ENCODE peak calls at places on chromosomes 6 and 20, in four cellular contexts. X is PC-3, Q is IMR-90, F is left lung. C is an unnamed sample.

GRCh38 chr20:58268936-58269619 is 40.4 kb upstream of the RAB22A start:
- DNase-seq in Q (peak), X (peak), F (no peak), C (no peak)

GRCh38 chr6:170006524-170007467 is 255.4 kb downstream of the ERMARD start:
- DNase-seq in Q (no peak), X (no peak), F (no peak), C (no peak)

GRCh38 chr20:36092424-36093024 is 62.0 kb upstream of the EPB41L1 start:
- DNase-seq in Q (no peak), X (peak), F (no peak), C (no peak)

GRCh38 chr20:14717124-14718004 is 380.0 kb upstream of the FLRT3 start:
- DNase-seq in F (no peak), Q (no peak), X (no peak), C (no peak)

GRCh38 chr6:41884957-41885356 is 10.2 kb downstream of the USP49 start:
- DNase-seq in X (no peak), Q (no peak), F (no peak), C (no peak)

GRCh38 chr6:34242252-34243130 is 5.8 kb downstream of the HMGA1 start:
- DNase-seq in Q (peak), X (peak), F (no peak), C (no peak)

GRCh38 chr20:31811796-31812728 is 7.1 kb upstream of the MYLK2 start:
- DNase-seq in X (no peak), Q (peak), F (no peak), C (peak)

GRCh38 chr20:9397928-9398327 is 116.5 kb upstream of the LAMP5 start:
- DNase-seq in F (no peak), X (no peak), Q (no peak), C (no peak)

GRCh38 chr6:153790048-153790447 is 249.0 kb upstream of the OPRM1 start:
- DNase-seq in F (no peak), X (peak), Q (peak), C (peak)

GRCh38 chr20:8361008-8361652 is 229.1 kb downstream of the PLCB1 start:
- DNase-seq in F (no peak), Q (peak), X (no peak), C (peak)

GRCh38 chr20:62641749-62642665 is at the start of gene SLCO4A1:
- DNase-seq in Q (peak), X (peak), F (peak), C (peak)

GRCh38 chr6:68559052-68559451 is 76.0 kb upstream of the ADGRB3 start:
- DNase-seq in F (no peak), X (peak), Q (no peak), C (no peak)

GRCh38 chr6:149761438-149761837 is 11.9 kb downstream of the PCMT1 start:
- DNase-seq in X (no peak), F (no peak), Q (no peak), C (no peak)

GRCh38 chr6:164640946-164641345 is 668.5 kb downstream of the C6orf118 start:
- DNase-seq in Q (no peak), F (no peak), X (no peak), C (no peak)

GRCh38 chr6:153076431-153076830 is 54.7 kb downstream of the RGS17 start:
- DNase-seq in X (no peak), F (no peak), Q (no peak), C (no peak)

GRCh38 chr20:44218441-44218840 is 7.9 kb upstream of the OSER1 start:
- DNase-seq in X (no peak), Q (no peak), F (no peak), C (no peak)

GRCh38 chr6:33313105-33313708 is 671 bp downstream of the TAPBP start:
- DNase-seq in Q (peak), F (peak), X (no peak), C (no peak)

GRCh38 chr6:13766201-13766634 is 48.1 kb downstream of the MCUR1 start:
- DNase-seq in F (no peak), X (peak), Q (peak), C (peak)

GRCh38 chr6:127690092-127690491 is 113.1 kb downstream of the C6orf58 start:
- DNase-seq in Q (peak), X (peak), F (no peak), C (peak)

GRCh38 chr6:154080434-154081189 is 41.6 kb downstream of the OPRM1 start:
- DNase-seq in F (no peak), X (no peak), Q (no peak), C (no peak)

DNA sequence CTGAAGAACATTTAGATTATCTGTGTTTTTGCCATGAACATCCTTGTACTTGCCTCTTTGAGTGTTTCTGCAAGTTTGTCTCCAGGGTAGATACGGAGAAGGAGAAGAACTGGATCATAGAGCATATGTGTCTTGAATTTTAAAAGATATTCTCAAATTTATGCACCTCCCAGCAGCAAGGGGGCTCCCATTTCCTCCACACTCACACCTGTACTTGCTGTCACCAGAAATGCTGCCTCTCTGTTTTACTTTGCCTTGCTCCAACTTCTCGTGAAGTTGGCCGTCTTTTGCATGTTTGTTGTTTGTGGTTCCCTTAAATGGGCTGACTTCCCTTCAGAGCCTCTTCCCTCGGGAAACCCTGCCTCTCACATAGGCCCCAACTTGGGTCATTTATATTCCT is 171.0 kb downstream of the TFAP2C start:
- DNase-seq in F (no peak), Q (no peak), X (no peak), C (no peak)
- TF ChIP-seq CTCF in F (no peak), Q (no peak), X (peak), C (no peak)

DNA sequence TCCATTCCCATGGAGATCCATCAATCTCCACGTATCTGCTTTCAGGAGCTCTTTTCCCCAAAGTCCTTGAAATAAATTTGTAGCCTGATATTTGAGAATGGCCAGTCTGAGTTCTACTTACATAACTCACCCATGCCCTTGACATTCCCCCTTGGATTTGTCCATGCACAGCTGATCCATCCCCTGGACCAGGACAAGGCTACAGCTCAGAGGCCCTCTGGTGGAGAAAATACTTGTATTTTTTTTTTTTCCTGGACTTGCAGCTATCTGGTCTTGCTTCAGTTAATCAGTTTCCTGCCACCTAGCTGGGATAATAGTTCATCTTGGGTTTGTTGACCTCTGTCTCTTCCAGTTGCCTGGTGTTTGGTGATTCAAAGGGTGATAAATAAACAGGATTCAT is 467.6 kb downstream of the DHX35 start:
- DNase-seq in F (no peak), X (peak), Q (no peak), C (no peak)
- TF ChIP-seq CTCF in F (peak), X (no peak), Q (no peak), C (peak)

DNA sequence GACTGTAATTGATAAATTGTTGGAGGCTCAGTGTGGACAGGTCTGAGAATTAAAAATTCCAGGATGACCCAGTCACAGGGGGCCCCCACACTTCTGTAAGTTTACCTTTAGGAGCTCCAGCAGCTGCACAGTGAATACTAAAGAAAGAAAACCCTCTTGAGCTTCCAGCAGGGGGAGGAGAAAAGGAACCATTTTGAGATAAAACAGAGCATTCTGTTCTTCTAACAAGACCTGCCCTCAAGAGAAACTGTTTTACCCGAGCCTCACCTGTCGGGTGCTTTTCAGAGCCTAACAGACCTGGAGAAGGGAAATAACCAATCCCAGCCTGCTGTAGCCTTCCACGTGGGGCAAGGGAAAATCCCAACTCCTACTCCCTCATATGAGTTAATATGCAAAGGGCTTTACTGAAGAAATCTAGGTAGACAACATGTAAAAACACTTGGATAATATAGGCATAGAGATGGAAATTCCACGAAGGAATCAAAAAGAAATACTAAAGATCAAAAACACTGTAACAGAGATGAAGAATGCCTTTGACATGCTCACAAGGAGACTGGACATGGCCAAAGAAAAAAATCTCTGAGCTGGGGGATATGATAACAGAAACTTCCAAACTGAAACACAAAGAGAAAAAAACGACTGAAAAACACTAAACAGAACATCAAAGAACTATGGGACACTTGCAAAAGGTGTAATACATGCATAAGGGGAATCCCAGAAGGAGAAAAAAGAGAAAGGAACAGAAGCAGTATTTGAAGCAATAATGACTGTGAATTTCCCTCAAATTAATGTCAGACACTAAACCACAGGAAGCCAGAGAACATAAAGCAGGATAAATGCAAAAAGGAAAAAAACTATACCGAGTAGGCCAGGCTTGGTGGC is 117.6 kb upstream of the ARID1B start:
- DNase-seq in F (no peak), X (no peak), Q (no peak), C (no peak)
- TF ChIP-seq CTCF in F (no peak), X (no peak), Q (no peak), C (no peak)

GRCh38 chr20:1390552-1391403 is 2.1 kb downstream of the FKBP1A start:
- DNase-seq in X (no peak), Q (no peak), F (no peak), C (no peak)

GRCh38 chr20:1393507-1393882 is 641 bp upstream of the FKBP1A start:
- DNase-seq in Q (no peak), X (no peak), F (no peak), C (no peak)

GRCh38 chr20:1392443-1392692 is 486 bp downstream of the FKBP1A start:
- DNase-seq in Q (no peak), F (no peak), X (no peak), C (no peak)

GRCh38 chr20:1391640-1392442 is 1.0 kb downstream of the FKBP1A start:
- DNase-seq in Q (peak), F (peak), X (peak), C (no peak)

DNA sequence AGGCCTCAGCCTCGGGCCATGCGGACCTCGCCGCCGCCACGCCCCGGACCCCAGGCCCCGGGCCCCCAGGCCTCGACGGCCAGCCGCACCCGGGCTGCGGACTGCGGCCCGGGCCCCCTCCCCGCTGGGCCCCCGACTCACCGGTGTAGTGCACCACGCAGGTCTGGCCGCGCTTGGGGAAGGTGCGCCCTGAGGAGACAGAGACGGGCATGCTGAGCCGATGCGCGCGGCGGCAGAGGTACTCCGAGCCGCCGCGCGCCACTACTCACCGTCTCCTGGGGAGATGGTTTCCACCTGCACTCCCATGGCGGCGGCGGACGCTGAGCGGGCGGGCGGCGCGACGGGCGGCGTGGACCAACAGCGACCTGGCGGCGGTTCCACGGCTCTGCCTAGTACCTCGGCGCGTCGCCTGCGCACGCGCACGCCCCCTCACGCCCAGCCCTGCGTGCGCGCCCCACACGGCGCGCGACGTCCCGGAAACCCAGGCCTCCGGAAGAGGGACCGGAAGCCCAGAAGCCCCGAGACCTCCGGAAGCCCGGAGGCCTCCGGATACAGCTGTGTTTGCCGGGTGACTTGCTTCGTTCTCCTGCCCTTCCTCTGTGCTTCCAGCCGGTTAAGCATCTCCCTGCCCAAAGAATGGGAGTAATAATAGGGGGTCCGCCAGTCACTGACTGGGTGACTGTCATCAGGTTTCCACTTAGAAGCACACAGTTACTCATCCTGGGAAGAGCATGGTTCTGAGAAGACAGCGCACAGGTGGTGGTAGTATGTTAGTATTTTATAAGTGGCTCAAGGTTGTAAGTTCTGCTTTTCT is at the start of gene FKBP1A:
- DNase-seq in Q (peak), X (peak), F (peak), C (peak)
- TF ChIP-seq CTCF in Q (peak), X (no peak), F (no peak), C (peak)

C was measured in HFFc6.